ENCODE peak calls at places on chromosomes 12 and 14, in four cellular contexts. T, V, J and R are unnamed samples.
A peak's percentile ranks its signal among the peaks of the same experiment; 100 is the strongest.

GRCh38 chr12:70815866-70816470 is 104.6 kb downstream of the PTPRR start:
- DNase-seq in J (no peak), V (no peak), T (peak; percentile 89), R (no peak)

GRCh38 chr14:50559990-50560928 is at the start of gene ATL1:
- DNase-seq in V (peak; percentile 91), T (no peak), J (peak; percentile 45), R (peak; percentile 74)

GRCh38 chr12:113853491-113853890 is 112.6 kb downstream of the RBM19 start:
- DNase-seq in T (no peak), V (no peak), J (no peak), R (no peak)

GRCh38 chr14:104743461-104744380 is 9.2 kb upstream of the SIVA1 start:
- DNase-seq in T (no peak), J (no peak), V (peak; percentile 67), R (no peak)

GRCh38 chr12:29148958-29149690 is at the start of gene FAR2:
- DNase-seq in T (peak; percentile 39), J (peak; percentile 70), V (peak; percentile 65), R (no peak)

GRCh38 chr14:57736391-57736790 is 129.5 kb downstream of the SLC35F4 start:
- DNase-seq in T (no peak), V (no peak), J (no peak), R (no peak)

GRCh38 chr14:49768301-49769121 is 558 bp downstream of the KLHDC2 start:
- DNase-seq in V (peak; percentile 85), J (peak; percentile 41), T (peak; percentile 56), R (peak; percentile 89)

GRCh38 chr12:32756476-32757158 is 920 bp upstream of the YARS2 start:
- DNase-seq in V (no peak), J (no peak), T (no peak), R (no peak)

GRCh38 chr14:98953544-98954346 is 318.3 kb downstream of the BCL11B start:
- DNase-seq in J (no peak), T (no peak), V (peak; percentile 86), R (no peak)

DNA sequence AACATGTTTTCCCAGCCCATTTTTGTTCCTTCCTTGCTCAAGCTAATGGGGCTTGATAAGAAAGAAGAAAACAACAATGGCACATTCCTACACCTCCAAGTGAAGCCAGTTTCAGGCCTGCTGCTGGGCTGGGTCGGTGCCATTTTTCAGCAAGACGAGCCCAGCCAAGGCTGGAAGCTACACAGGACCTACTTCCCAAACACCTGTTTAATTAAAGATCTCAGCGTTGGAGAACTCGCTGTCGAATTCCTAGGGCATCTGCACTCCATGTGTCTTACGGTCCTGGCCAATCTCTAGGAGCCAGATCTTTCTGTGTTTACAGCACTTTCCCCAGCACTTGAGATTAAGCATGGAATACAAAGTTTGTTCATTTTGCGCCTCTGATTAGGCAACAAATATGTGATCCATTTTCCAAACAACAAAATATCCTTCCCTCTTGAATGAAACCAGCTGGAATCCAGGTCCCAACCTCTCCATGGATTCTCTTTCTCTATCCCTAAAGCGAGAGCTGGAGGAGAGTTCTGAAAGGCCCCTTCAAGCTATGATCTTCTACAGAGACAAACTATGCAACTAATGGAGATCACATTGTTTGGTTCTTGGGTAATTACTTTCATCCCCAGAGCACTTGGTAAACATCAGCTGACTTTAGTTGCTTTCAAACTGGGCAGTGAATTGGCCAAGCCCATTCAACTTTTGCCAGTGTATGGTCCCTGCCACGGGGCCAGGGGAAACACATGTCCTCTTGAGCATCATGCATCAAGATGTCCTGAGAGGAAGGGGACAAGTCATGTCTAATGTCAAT is 34.3 kb upstream of the TC2N start:
- DNase-seq in J (no peak), T (no peak), V (no peak), R (no peak)
- H3K27ac ChIP-seq in J (no peak overlapping the region), T (no peak overlapping the region), V (no peak overlapping the region), R (no peak overlapping the region)

DNA sequence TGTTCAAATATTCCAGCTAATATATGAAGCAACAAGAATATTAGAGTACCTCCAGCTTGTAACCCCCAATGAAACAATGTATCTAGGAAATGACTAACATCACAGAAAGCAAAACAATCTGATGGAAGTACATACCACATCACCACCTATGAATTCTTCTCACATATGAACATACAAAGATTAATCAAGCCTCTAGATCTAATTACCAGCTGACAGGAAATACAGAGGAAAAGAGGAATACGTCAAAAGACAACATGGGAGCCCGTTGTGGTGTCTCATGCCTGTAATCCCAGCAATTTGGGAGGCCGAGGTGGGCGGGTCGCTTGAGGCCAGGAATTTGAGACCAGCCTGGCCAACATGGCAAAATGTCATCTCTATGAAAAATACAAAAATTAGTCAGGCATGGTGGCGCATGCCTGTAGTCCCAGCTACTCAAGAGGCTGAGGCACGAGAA is 7.5 kb downstream of the NEDD8 start:
- DNase-seq in J (no peak), T (no peak), V (peak; percentile 83), R (no peak)
- H4K20me1 ChIP-seq in J (no peaks in the 10 kb centered on the region), T (no peaks in the 10 kb centered on the region), V (no peaks in the 10 kb centered on the region), R (no peaks in the 10 kb centered on the region)

GRCh38 chr12:13206560-13206897 is 10.0 kb downstream of the EMP1 start:
- DNase-seq in T (no peak), V (no peak), J (no peak), R (peak; percentile 45)
- H3K27ac ChIP-seq in T (peak overlapping the region; percentile 99), V (peak overlapping the region; percentile 100), J (no peak overlapping the region), R (no peak overlapping the region)

GRCh38 chr14:91477388-91477787 is 32.7 kb downstream of the PPP4R3A start:
- DNase-seq in V (no peak), T (no peak), J (no peak), R (no peak)

GRCh38 chr14:91484186-91484585 is 25.9 kb downstream of the PPP4R3A start:
- DNase-seq in J (no peak), V (no peak), T (no peak), R (peak; percentile 56)

GRCh38 chr14:91484744-91485143 is 25.4 kb downstream of the PPP4R3A start:
- DNase-seq in V (no peak), J (no peak), T (no peak), R (no peak)

DNA sequence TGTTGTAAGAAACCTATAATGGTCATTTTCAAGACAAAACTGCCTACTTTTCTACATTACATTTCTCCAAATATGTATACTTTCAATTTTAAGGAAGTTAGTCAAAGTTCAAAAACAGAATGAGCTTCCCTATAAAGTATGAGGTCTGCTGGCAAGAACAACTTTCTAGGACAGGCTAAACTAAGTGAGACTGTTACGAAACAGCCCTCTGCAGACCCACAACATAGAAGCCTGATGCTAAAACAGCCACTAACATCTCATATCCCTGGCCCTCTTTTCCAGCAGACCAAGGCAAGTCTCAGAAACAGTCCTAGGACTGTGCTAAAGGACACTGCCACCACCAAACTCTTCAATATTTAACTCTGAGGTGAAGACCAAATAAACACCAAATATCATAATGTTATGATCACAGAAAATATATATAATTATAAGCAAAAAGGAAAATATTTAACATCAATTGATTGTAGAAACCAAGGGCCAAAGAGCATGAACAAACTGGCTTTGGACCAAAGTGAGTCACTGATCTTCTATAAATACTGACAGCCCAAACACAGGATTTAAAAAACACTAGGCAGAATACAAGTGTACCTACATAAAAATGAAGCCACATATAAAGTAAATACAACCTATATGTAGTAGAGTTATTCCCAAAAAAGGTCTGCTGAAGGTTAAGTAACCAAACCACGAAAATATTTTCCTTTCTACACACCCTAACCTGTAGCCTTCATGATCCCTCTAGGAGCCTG is 27.7 kb downstream of the PPP4R3A start:
- DNase-seq in J (no peak), T (no peak), V (peak; percentile 64), R (no peak)
- H4K20me1 ChIP-seq in J (no peaks in the 10 kb centered on the region), T (peaks cover 9% of the 10 kb centered on the region), V (peaks cover 33% of the 10 kb centered on the region), R (peaks cover 33% of the 10 kb centered on the region)

DNA sequence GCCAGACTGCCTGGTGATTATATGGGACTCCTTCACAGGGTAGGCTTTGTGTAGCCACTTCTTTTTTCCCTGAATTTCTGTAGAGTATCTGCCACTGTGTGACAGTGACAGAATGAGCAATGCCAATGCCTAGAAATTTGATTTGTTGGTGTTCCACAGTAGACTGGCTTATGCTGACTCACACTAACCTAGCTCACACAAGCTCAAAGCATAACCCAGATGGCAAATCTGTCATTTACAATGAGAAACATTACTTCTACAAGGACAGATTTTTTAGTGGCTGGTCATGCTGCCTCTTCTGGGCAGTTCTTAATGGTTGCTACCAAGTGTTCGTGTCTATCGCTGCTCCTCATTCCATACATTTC is 15.9 kb downstream of the CFAP251 start:
- DNase-seq in J (no peak), T (no peak), V (no peak), R (no peak)
- H3K27ac ChIP-seq in J (peak overlapping the region; percentile 95), T (no peak overlapping the region), V (no peak overlapping the region), R (no peak overlapping the region)